ENCODE peak calls at places on chromosomes 3 and 15, in six cellular contexts. C is body of pancreas; Y is neuronal stem cell; G is HCT116; V is heart left ventricle; S is CD8-positive, alpha-beta T cell. F is an unnamed sample. For H3K36me3, the result is how much of the 10 kb centered on the place peaks cover.

GRCh38 chr15:40323953-40324937 is 753 bp downstream of the INAFM2 start:
- DNase-seq in C (peak), Y (no peak), G (no peak), V (no peak), S (no peak), F (peak)

GRCh38 chr3:23810342-23811116 is 4.8 kb downstream of the UBE2E1 start:
- DNase-seq in C (peak), Y (peak), G (no peak), V (peak), S (peak), F (peak)

GRCh38 chr3:111761309-111761795 is 97.7 kb upstream of the PHLDB2 start:
- DNase-seq in C (no peak), Y (no peak), G (no peak), V (no peak), S (no peak), F (no peak)

GRCh38 chr15:90231028-90232017 is 2.4 kb downstream of the CIB1 start:
- DNase-seq in C (peak), Y (no peak), G (no peak), V (no peak), S (peak), F (peak)

GRCh38 chr15:47066386-47066785 is 650.9 kb upstream of the SEMA6D start:
- DNase-seq in C (no peak), Y (no peak), G (no peak), V (no peak), S (no peak), F (no peak)

GRCh38 chr3:175748087-175748732 is 889.1 kb downstream of the NAALADL2 start:
- DNase-seq in C (no peak), Y (no peak), G (no peak), V (no peak), S (no peak), F (no peak)

GRCh38 chr15:85411992-85412538 is 31.7 kb downstream of the AKAP13 start:
- DNase-seq in C (no peak), Y (no peak), G (no peak), V (no peak), S (no peak), F (no peak)

GRCh38 chr15:74497584-74497983 is 36.6 kb upstream of the UBL7 start:
- DNase-seq in C (no peak), Y (no peak), G (no peak), V (no peak), S (no peak), F (no peak)

GRCh38 chr3:142086581-142087090 is 62.7 kb downstream of the TFDP2 start:
- DNase-seq in C (no peak), Y (no peak), G (no peak), V (no peak), S (no peak), F (no peak)

GRCh38 chr3:165259518-165260193 is 63.5 kb upstream of the SLITRK3 start:
- DNase-seq in C (peak), Y (no peak), G (no peak), V (no peak), S (no peak), F (no peak)

GRCh38 chr15:73959012-73959581 is 32.8 kb downstream of the LOXL1 start:
- DNase-seq in C (no peak), Y (no peak), G (no peak), V (no peak), S (no peak), F (no peak)

GRCh38 chr15:89129123-89129815 is 41.0 kb downstream of the ABHD2 start:
- DNase-seq in C (peak), Y (no peak), G (no peak), V (no peak), S (peak), F (no peak)

GRCh38 chr3:172365028-172365567 is 83.2 kb downstream of the GHSR start:
- DNase-seq in C (no peak), Y (no peak), G (no peak), V (no peak), S (no peak), F (no peak)

GRCh38 chr15:59953392-59953883 is 50.7 kb upstream of the FOXB1 start:
- DNase-seq in C (peak), Y (no peak), G (no peak), V (no peak), S (no peak), F (no peak)

GRCh38 chr15:28192772-28193171 is 93.7 kb upstream of the OCA2 start:
- DNase-seq in C (no peak), Y (no peak), G (no peak), V (no peak), S (no peak), F (no peak)

GRCh38 chr3:167712445-167712844 is 22.2 kb downstream of the PDCD10 start:
- DNase-seq in C (no peak), Y (no peak), G (no peak), V (no peak), S (no peak), F (no peak)

GRCh38 chr15:88664151-88664778 is 25.4 kb downstream of the ISG20 start:
- DNase-seq in C (no peak), Y (no peak), G (no peak), V (no peak), S (no peak), F (no peak)

GRCh38 chr3:62557450-62557849 is 184.1 kb upstream of the FEZF2 start:
- DNase-seq in C (no peak), Y (no peak), G (no peak), V (no peak), S (no peak), F (no peak)

GRCh38 chr15:70023769-70024491 is 73.8 kb downstream of the TLE3 start:
- DNase-seq in C (peak), Y (no peak), G (no peak), V (peak), S (no peak), F (peak)

GRCh38 chr3:169668081-169668956 is 4.8 kb upstream of the MECOM start:
- DNase-seq in C (peak), Y (peak), G (no peak), V (peak), S (no peak), F (peak)

GRCh38 chr3:189132125-189132744 is 39.5 kb upstream of the TPRG1 start:
- DNase-seq in C (peak), Y (no peak), G (peak), V (peak), S (peak), F (peak)

GRCh38 chr3:191762323-191762960 is 301.5 kb downstream of the PYDC2 start:
- DNase-seq in C (no peak), Y (no peak), G (no peak), V (no peak), S (no peak), F (no peak)

GRCh38 chr3:184597783-184598182 is 36.2 kb downstream of the EPHB3 start:
- DNase-seq in C (peak), Y (no peak), G (no peak), V (no peak), S (no peak), F (no peak)

GRCh38 chr3:151410891-151411559 is 26.5 kb upstream of the P2RY12 start:
- DNase-seq in C (no peak), Y (no peak), G (no peak), V (no peak), S (no peak), F (no peak)

GRCh38 chr3:50242371-50242770 is 6.4 kb downstream of the GNAI2 start:
- DNase-seq in C (no peak), Y (no peak), G (no peak), V (no peak), S (no peak), F (no peak)

GRCh38 chr3:50245251-50245745 is 9.3 kb downstream of the GNAI2 start:
- DNase-seq in C (no peak), Y (no peak), G (no peak), V (no peak), S (no peak), F (no peak)

GRCh38 chr3:50242778-50243551 is 7.0 kb downstream of the GNAI2 start:
- DNase-seq in C (no peak), Y (no peak), G (no peak), V (peak), S (peak), F (peak)

GRCh38 chr3:50241163-50241562 is 5.2 kb downstream of the GNAI2 start:
- DNase-seq in C (no peak), Y (peak), G (no peak), V (no peak), S (no peak), F (peak)

GRCh38 chr3:50243552-50243895 is 7.5 kb downstream of the GNAI2 start:
- DNase-seq in C (no peak), Y (no peak), G (no peak), V (no peak), S (no peak), F (no peak)
- H3K27ac ChIP-seq in C (peak), Y (peak), G (peak), V (peak), S (peak), F (peak)

DNA sequence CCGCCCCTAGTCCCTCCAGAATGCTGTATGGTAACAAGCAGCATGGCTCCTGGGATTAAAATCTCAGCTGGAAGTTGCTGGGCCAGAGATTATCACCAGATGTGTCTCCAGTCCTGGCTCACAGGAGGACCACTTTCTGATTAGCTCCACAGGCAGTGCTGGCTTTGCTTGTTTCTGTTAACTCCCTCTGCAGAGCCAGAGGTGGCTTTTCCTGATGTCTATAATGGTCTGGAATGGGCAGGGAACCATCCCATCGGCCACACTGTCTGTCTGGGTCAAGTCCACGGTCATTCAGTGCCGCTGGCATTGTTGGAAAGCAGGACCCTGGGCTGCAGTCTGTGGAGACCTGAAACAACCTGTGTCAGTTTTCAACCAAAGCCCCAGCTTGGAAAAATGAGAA is 119.6 kb upstream of the CTDSPL start:
- DNase-seq in C (no peak), Y (no peak), G (no peak), V (no peak), S (no peak), F (no peak)
- H3K36me3 ChIP-seq in C (under half), Y (under half), G (under half), V (under half), S (under half), F (under half)

GRCh38 chr3:187944391-187945179 is 199.3 kb upstream of the BCL6 start:
- DNase-seq in C (no peak), Y (no peak), G (no peak), V (no peak), S (no peak), F (no peak)
- H3K27ac ChIP-seq in C (no peak), Y (no peak), G (no peak), V (no peak), S (no peak), F (no peak)

GRCh38 chr3:194885766-194886165 is 200.1 kb downstream of the FAM43A start:
- DNase-seq in C (no peak), Y (no peak), G (no peak), V (no peak), S (no peak), F (no peak)

GRCh38 chr3:194886836-194887235 is 201.2 kb downstream of the FAM43A start:
- DNase-seq in C (no peak), Y (no peak), G (no peak), V (no peak), S (no peak), F (no peak)

GRCh38 chr3:194888916-194889315 is 203.2 kb downstream of the FAM43A start:
- DNase-seq in C (no peak), Y (no peak), G (no peak), V (no peak), S (no peak), F (no peak)

GRCh38 chr3:194893121-194893979 is 207.7 kb downstream of the FAM43A start:
- DNase-seq in C (no peak), Y (no peak), G (no peak), V (no peak), S (no peak), F (no peak)

DNA sequence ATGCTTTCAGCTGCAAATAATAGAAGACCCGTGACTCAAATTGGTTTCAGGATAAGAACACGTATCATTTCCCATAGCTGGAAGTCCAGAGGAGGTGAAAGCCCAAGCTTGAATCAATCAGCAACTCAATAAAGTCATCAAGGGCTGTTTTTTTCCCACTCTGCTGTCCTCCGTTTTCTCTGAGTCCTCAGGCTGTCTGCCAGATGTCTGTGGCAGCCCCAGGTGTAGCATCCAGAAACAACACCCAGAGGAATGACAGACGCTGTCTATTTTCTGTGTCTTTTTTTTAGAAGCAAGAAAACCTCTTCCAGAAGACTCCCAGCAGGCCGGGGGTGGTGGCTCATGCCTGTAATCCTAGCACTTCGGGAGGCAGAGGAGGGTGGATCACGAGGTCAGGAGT is 204.4 kb downstream of the FAM43A start:
- DNase-seq in C (no peak), Y (no peak), G (no peak), V (no peak), S (no peak), F (no peak)
- H3K36me3 ChIP-seq in C (under half), Y (under half), G (under half), V (under half), S (under half), F (under half)

DNA sequence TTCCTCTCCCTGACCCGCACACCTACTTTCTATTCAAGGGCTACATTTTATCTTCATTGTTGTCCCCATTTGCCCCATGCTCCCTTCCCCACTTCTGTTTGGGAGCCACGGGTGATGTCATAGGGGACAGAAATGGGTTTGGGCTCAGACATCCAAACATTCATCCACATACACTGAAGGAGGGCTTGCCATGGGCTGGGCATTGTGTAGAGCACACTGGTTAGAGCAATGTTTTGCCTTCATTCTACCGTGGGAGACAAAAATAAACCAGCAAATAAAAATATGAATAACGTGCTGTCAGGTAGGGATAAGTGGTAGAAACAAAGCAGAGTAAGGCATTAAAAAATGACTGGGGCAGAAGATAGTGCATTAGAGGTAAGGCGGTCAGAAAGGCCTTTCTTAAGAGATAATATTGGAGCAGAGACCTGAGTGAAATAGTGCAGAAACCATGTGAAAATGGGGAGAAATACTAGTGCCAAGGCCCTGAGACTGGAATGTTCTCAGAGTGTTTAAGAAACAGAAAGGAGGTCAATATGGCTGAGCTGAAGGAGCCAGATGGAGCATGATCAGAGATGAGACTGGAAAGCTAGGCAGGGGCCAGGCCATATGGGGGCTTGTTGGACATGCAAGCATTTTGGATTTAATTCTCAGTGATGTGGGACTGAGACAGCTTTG is 40.9 kb upstream of the CLSTN2 start:
- DNase-seq in C (peak), Y (no peak), G (no peak), V (no peak), S (no peak), F (no peak)
- H3K27ac ChIP-seq in C (peak), Y (no peak), G (no peak), V (peak), S (no peak), F (no peak)

GRCh38 chr15:80579611-80580010 is 115.5 kb upstream of the ABHD17C start:
- DNase-seq in C (no peak), Y (no peak), G (no peak), V (no peak), S (no peak), F (no peak)
- H3K36me3 ChIP-seq in C (under half), Y (half or more), G (under half), V (under half), S (under half), F (under half)

GRCh38 chr3:94440767-94441493 is 378.1 kb downstream of the NSUN3 start:
- DNase-seq in C (no peak), Y (no peak), G (no peak), V (no peak), S (no peak), F (no peak)

DNA sequence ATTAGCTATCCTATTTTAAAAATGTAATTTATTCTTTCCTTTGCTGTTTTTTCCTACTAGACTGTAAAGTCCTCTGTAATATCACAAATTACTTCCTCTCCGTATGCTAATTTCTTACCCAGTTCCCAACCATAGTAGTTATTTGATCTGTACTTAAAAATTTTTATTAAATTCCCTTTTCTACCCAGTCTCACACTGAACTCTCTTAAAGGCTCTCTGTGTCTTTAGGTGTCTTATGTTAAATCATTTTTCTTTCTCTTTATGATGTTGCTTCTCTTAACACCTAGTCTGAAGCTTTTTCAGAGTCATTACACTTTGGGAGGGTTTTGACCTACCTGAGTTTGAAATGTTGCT is 378.6 kb downstream of the NSUN3 start:
- DNase-seq in C (no peak), Y (no peak), G (no peak), V (no peak), S (no peak), F (no peak)
- H3K27ac ChIP-seq in C (no peak), Y (no peak), G (no peak), V (no peak), S (no peak), F (no peak)

GRCh38 chr3:123930426-123930825 is 30.6 kb downstream of the CCDC14 start:
- DNase-seq in C (no peak), Y (no peak), G (no peak), V (no peak), S (no peak), F (no peak)
- H3K36me3 ChIP-seq in C (under half), Y (half or more), G (under half), V (half or more), S (under half), F (under half)